ENCODE peak calls at places on chromosomes 12 and 14, in four cellular contexts. A, U, W and Z are unnamed samples.

GRCh38 chr12:102957339-102958050 is at the start of gene ASCL1:
- DNase-seq in A (no peak), U (no peak), W (no peak), Z (no peak)

GRCh38 chr12:60262378-60262777 is 666.5 kb downstream of the SLC16A7 start:
- DNase-seq in A (no peak), U (no peak), W (no peak), Z (no peak)

GRCh38 chr12:51891843-51892242 is 3.9 kb downstream of the ANKRD33 start:
- DNase-seq in A (no peak), U (no peak), W (peak), Z (no peak)

GRCh38 chr12:42756841-42757661 is 167.5 kb upstream of the PRICKLE1 start:
- DNase-seq in A (no peak), U (no peak), W (no peak), Z (peak)

GRCh38 chr12:71014180-71014785 is 93.7 kb upstream of the PTPRR start:
- DNase-seq in A (no peak), U (peak), W (no peak), Z (peak)

GRCh38 chr14:102590667-102591099 is 1.8 kb upstream of the RCOR1 start:
- DNase-seq in A (no peak), U (peak), W (peak), Z (peak)

GRCh38 chr12:7581609-7582008 is 78.0 kb upstream of the CD163 start:
- DNase-seq in A (no peak), U (no peak), W (no peak), Z (no peak)

GRCh38 chr12:19186722-19187661 is 57.5 kb downstream of the PLEKHA5 start:
- DNase-seq in A (peak), U (peak), W (peak), Z (peak)

GRCh38 chr14:104135904-104136471 is 2.4 kb upstream of the KIF26A start:
- DNase-seq in A (no peak), U (no peak), W (no peak), Z (no peak)

GRCh38 chr14:59100203-59100602 is 88.3 kb upstream of the DAAM1 start:
- DNase-seq in A (no peak), U (no peak), W (no peak), Z (no peak)

GRCh38 chr14:22865424-22866215 is 5.9 kb upstream of the LRP10 start:
- DNase-seq in A (no peak), U (no peak), W (peak), Z (no peak)

GRCh38 chr14:90301580-90302181 is 30.1 kb downstream of the NRDE2 start:
- DNase-seq in A (peak), U (peak), W (no peak), Z (no peak)

GRCh38 chr12:127628655-127629054 is 638.3 kb upstream of the TMEM132C start:
- DNase-seq in A (no peak), U (no peak), W (no peak), Z (no peak)

GRCh38 chr12:33438890-33439586 is 581 bp downstream of the SYT10 start:
- DNase-seq in A (no peak), U (no peak), W (peak), Z (no peak)

GRCh38 chr12:25644964-25645363 is 91.9 kb upstream of the LMNTD1 start:
- DNase-seq in A (no peak), U (no peak), W (no peak), Z (no peak)

GRCh38 chr14:66045572-66046021 is 440.6 kb upstream of the CCDC196 start:
- DNase-seq in A (no peak), U (no peak), W (no peak), Z (no peak)

GRCh38 chr12:27975222-27976136 is 2.9 kb upstream of the PTHLH start:
- DNase-seq in A (no peak), U (no peak), W (peak), Z (no peak)

GRCh38 chr12:92078167-92079053 is 67.2 kb downstream of the BTG1 start:
- DNase-seq in A (no peak), U (no peak), W (peak), Z (peak)

GRCh38 chr12:30026621-30027234 is 243.0 kb upstream of the TMTC1 start:
- DNase-seq in A (no peak), U (no peak), W (no peak), Z (no peak)

DNA sequence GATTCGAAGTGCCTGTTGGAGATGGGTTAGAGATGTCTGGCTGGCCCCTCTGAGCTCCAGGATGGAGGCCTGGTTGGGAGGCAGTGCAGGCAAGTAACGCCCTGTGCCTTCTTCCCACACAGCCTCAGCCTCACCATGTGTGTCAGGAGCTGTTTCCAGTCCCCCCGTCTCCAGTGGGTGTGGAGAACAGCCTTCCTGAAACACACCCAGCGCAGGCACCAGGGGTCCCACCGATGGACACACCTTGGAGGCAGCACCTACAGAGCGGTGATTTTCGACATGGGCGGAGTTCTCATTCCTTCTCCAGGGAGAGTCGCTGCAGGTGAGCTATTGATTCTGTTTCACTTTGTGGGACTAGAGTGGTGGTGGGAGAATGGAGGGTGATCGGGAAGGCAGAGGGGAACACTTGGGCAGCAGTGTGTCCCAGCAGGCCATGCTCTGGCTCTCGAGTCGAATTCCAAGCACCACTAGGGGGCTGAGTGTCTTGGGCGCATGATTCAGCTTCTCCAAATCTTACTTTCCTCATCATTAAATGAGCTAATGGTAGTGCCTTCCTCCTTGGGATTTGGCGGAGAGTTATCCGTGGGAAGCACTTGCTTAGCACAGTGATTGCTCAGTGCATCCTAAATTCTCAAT is 6.8 kb downstream of the ACAD10 start:
- DNase-seq in A (no peak), U (no peak), W (peak), Z (no peak)
- TF ChIP-seq TCF7L2 in A (no peak), U (no peak), W (no peak), Z (no peak)

GRCh38 chr12:15152456-15152855 is 68.8 kb downstream of the RERG start:
- DNase-seq in A (no peak), U (no peak), W (no peak), Z (no peak)
- TF ChIP-seq CTCF in A (no peak), U (no peak), W (no peak), Z (peak)

DNA sequence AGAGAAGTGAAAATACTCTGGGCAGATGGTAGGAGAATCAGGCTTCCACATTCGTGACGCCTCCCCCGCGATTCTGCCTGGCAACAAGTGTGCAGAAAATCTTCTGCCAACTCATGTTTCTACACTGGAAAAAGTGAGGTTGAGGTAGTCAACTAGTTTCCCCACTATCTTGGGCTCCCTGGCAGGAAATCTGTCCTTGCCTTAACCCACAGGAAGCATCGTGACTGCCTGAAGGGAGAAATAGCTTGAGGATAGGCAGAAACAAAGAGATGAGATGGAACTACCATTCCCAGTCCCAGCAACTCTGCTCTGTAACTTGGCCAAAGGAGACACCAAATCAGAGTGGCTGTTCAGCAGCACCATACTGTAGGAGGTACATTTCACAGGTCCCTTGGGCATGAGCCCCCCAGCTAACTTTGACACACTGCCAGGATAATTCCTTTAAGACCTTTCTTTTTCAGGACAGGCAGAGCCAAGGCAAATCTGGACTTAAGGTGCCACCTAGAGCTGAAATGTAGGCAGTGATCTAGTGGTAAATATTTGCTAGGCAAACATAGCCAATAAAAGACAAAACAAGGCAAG is 205.0 kb downstream of the PTPRO start:
- DNase-seq in A (no peak), U (peak), W (no peak), Z (peak)
- TF ChIP-seq TCF7L2 in A (no peak), U (no peak), W (no peak), Z (no peak)

GRCh38 chr12:100329800-100330199 is 27.1 kb upstream of the SLC17A8 start:
- DNase-seq in A (no peak), U (no peak), W (no peak), Z (no peak)

GRCh38 chr12:100326208-100326607 is 30.7 kb upstream of the SLC17A8 start:
- DNase-seq in A (no peak), U (no peak), W (no peak), Z (no peak)

GRCh38 chr12:100324498-100324897 is 32.4 kb upstream of the SLC17A8 start:
- DNase-seq in A (no peak), U (no peak), W (no peak), Z (no peak)
- TF ChIP-seq CTCF in A (no peak), U (no peak), W (no peak), Z (no peak)

GRCh38 chr14:26252176-26252575 is 345.7 kb downstream of the NOVA1 start:
- DNase-seq in A (no peak), U (no peak), W (no peak), Z (no peak)

DNA sequence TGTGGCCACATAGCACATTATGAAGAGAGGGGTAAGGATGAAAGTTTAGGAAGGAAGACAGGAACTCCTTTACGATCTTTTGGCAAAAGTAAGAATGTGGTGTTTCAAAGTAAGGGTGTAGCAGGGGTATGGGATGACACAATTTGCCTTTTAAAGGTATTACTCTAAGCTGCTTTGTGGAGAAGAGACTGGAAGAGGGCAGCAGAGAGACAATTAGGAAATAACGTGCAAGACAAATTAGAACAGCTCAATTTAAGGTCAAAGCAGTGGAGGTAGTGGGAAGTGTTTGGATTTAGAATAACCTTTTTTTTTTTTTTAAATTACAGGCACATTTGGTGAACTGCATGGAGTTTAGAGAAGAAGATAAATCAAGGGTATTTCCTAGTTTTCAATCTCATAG is 342.6 kb downstream of the NOVA1 start:
- DNase-seq in A (no peak), U (no peak), W (no peak), Z (no peak)
- TF ChIP-seq TCF7L2 in A (no peak), U (no peak), W (no peak), Z (no peak)

GRCh38 chr12:62290804-62291203 is 30.6 kb downstream of the USP15 start:
- DNase-seq in A (no peak), U (no peak), W (no peak), Z (no peak)
- TF ChIP-seq CTCF in A (no peak), U (no peak), W (no peak), Z (no peak)

GRCh38 chr14:72801841-72802587 is 91.9 kb downstream of the DPF3 start:
- DNase-seq in A (no peak), U (no peak), W (no peak), Z (no peak)
- TF ChIP-seq TCF7L2 in A (no peak), U (no peak), W (no peak), Z (no peak)